ENCODE peak calls at places on chromosome 5, in four cellular contexts. One of them, this sample, is unnamed.
A peak's percentile ranks its signal among the peaks of the same experiment; 100 is the strongest.

GRCh38 chr5:54324651-54325271 is 14.4 kb upstream of the ARL15 start:
- DNase-seq in spleen: no peak
- DNase-seq in HCT116: no peak
- DNase-seq in prostate gland: no peak
- DNase-seq in this sample: no peak

GRCh38 chr5:68290260-68290674 is 74.7 kb downstream of the PIK3R1 start:
- DNase-seq in HCT116: no peak
- DNase-seq in prostate gland: peak; percentile 62
- DNase-seq in spleen: no peak
- DNase-seq in this sample: no peak

GRCh38 chr5:99814311-99815063 is 720.7 kb upstream of the FAM174A start:
- DNase-seq in prostate gland: no peak
- DNase-seq in HCT116: no peak
- DNase-seq in spleen: no peak
- DNase-seq in this sample: no peak

GRCh38 chr5:153974131-153974812 is 64.4 kb downstream of the FAM114A2 start:
- DNase-seq in HCT116: peak; percentile 18
- DNase-seq in spleen: no peak
- DNase-seq in prostate gland: no peak
- DNase-seq in this sample: no peak

GRCh38 chr5:42467572-42467971 is 44.3 kb downstream of the GHR start:
- DNase-seq in spleen: no peak
- DNase-seq in HCT116: no peak
- DNase-seq in prostate gland: no peak
- DNase-seq in this sample: no peak

GRCh38 chr5:167945542-167946384 is 345.7 kb upstream of the WWC1 start:
- DNase-seq in spleen: no peak
- DNase-seq in prostate gland: no peak
- DNase-seq in HCT116: no peak
- DNase-seq in this sample: peak; percentile 43

GRCh38 chr5:134275822-134276221 is 49.9 kb upstream of the PPP2CA start:
- DNase-seq in spleen: no peak
- DNase-seq in HCT116: no peak
- DNase-seq in prostate gland: no peak
- DNase-seq in this sample: no peak

GRCh38 chr5:34474573-34475021 is 181.5 kb upstream of the RAI14 start:
- DNase-seq in spleen: no peak
- DNase-seq in prostate gland: no peak
- DNase-seq in HCT116: peak; percentile 38
- DNase-seq in this sample: no peak

GRCh38 chr5:174720066-174720611 is 4.2 kb upstream of the MSX2 start:
- DNase-seq in HCT116: no peak
- DNase-seq in prostate gland: no peak
- DNase-seq in spleen: no peak
- DNase-seq in this sample: no peak

GRCh38 chr5:167816354-167816753 is 475.1 kb upstream of the WWC1 start:
- DNase-seq in spleen: no peak
- DNase-seq in HCT116: no peak
- DNase-seq in prostate gland: no peak
- DNase-seq in this sample: no peak

GRCh38 chr5:63878788-63879187 is 83.5 kb downstream of the HTR1A start:
- DNase-seq in HCT116: no peak
- DNase-seq in spleen: no peak
- DNase-seq in prostate gland: no peak
- DNase-seq in this sample: no peak

GRCh38 chr5:121982500-121983261 is 20.9 kb downstream of the SRFBP1 start:
- DNase-seq in spleen: no peak
- DNase-seq in prostate gland: no peak
- DNase-seq in HCT116: no peak
- DNase-seq in this sample: no peak

GRCh38 chr5:68378204-68378830 is 162.8 kb downstream of the PIK3R1 start:
- DNase-seq in HCT116: no peak
- DNase-seq in spleen: no peak
- DNase-seq in prostate gland: no peak
- DNase-seq in this sample: no peak

GRCh38 chr5:123154857-123155467 is 65.9 kb downstream of the PRDM6 start:
- DNase-seq in spleen: no peak
- DNase-seq in prostate gland: peak; percentile 13
- DNase-seq in HCT116: no peak
- DNase-seq in this sample: no peak

GRCh38 chr5:154829589-154830218 is 20.7 kb downstream of the FAXDC2 start:
- DNase-seq in prostate gland: peak; percentile 70
- DNase-seq in spleen: no peak
- DNase-seq in HCT116: peak; percentile 85
- DNase-seq in this sample: peak; percentile 61

GRCh38 chr5:175517824-175518450 is 39.6 kb downstream of the SFXN1 start:
- DNase-seq in spleen: no peak
- DNase-seq in HCT116: peak; percentile 8
- DNase-seq in prostate gland: no peak
- DNase-seq in this sample: no peak

GRCh38 chr5:10726913-10727517 is 34.0 kb downstream of the DAP start:
- DNase-seq in HCT116: no peak
- DNase-seq in spleen: no peak
- DNase-seq in prostate gland: no peak
- DNase-seq in this sample: peak; percentile 26

GRCh38 chr5:173333900-173334685 is 5.9 kb upstream of the STC2 start:
- DNase-seq in spleen: no peak
- DNase-seq in HCT116: no peak
- DNase-seq in prostate gland: no peak
- DNase-seq in this sample: no peak

GRCh38 chr5:105836263-105836662 is 1834.5 kb downstream of the EFNA5 start:
- DNase-seq in spleen: no peak
- DNase-seq in prostate gland: no peak
- DNase-seq in HCT116: no peak
- DNase-seq in this sample: no peak

GRCh38 chr5:33850100-33850594 is 41.6 kb downstream of the ADAMTS12 start:
- DNase-seq in spleen: no peak
- DNase-seq in HCT116: no peak
- DNase-seq in prostate gland: no peak
- DNase-seq in this sample: no peak

GRCh38 chr5:113142186-113142585 is 165.6 kb downstream of the DCP2 start:
- DNase-seq in prostate gland: no peak
- DNase-seq in spleen: no peak
- DNase-seq in HCT116: no peak
- DNase-seq in this sample: no peak

GRCh38 chr5:146883496-146883895 is 4.9 kb upstream of the PPP2R2B start:
- DNase-seq in prostate gland: no peak
- DNase-seq in HCT116: no peak
- DNase-seq in spleen: no peak
- DNase-seq in this sample: no peak

GRCh38 chr5:39775058-39775457 is 350.3 kb upstream of the DAB2 start:
- DNase-seq in HCT116: no peak
- DNase-seq in spleen: no peak
- DNase-seq in prostate gland: no peak
- DNase-seq in this sample: no peak

GRCh38 chr5:146680846-146681585 is 165.0 kb upstream of the GPR151 start:
- DNase-seq in prostate gland: no peak
- DNase-seq in HCT116: no peak
- DNase-seq in spleen: no peak
- DNase-seq in this sample: no peak

GRCh38 chr5:179212870-179213269 is 132.4 kb downstream of the ADAMTS2 start:
- DNase-seq in spleen: no peak
- DNase-seq in prostate gland: no peak
- DNase-seq in HCT116: no peak
- DNase-seq in this sample: no peak

GRCh38 chr5:10145922-10146321 is 103.8 kb downstream of the ATPSCKMT start:
- DNase-seq in prostate gland: no peak
- DNase-seq in HCT116: peak; percentile 1
- DNase-seq in spleen: no peak
- DNase-seq in this sample: no peak

GRCh38 chr5:125499969-125500368 is 753.5 kb upstream of the ZNF608 start:
- DNase-seq in prostate gland: no peak
- DNase-seq in HCT116: no peak
- DNase-seq in spleen: no peak
- DNase-seq in this sample: no peak

GRCh38 chr5:67693956-67694564 is 497.5 kb upstream of the CD180 start:
- DNase-seq in spleen: no peak
- DNase-seq in prostate gland: peak; percentile 78
- DNase-seq in HCT116: no peak
- DNase-seq in this sample: peak; percentile 92

GRCh38 chr5:151896041-151896691 is 28.5 kb downstream of the GLRA1 start:
- DNase-seq in HCT116: no peak
- DNase-seq in spleen: no peak
- DNase-seq in prostate gland: no peak
- DNase-seq in this sample: no peak

GRCh38 chr5:58265531-58265930 is 194.4 kb downstream of the PLK2 start:
- DNase-seq in HCT116: no peak
- DNase-seq in spleen: no peak
- DNase-seq in prostate gland: no peak
- DNase-seq in this sample: no peak

GRCh38 chr5:54234304-54234938 is 76.0 kb downstream of the ARL15 start:
- DNase-seq in prostate gland: no peak
- DNase-seq in HCT116: no peak
- DNase-seq in spleen: no peak
- DNase-seq in this sample: no peak

GRCh38 chr5:149489605-149490037 is 61.6 kb downstream of the CSNK1A1 start:
- DNase-seq in prostate gland: peak; percentile 66
- DNase-seq in spleen: no peak
- DNase-seq in HCT116: no peak
- DNase-seq in this sample: peak; percentile 77

DNA sequence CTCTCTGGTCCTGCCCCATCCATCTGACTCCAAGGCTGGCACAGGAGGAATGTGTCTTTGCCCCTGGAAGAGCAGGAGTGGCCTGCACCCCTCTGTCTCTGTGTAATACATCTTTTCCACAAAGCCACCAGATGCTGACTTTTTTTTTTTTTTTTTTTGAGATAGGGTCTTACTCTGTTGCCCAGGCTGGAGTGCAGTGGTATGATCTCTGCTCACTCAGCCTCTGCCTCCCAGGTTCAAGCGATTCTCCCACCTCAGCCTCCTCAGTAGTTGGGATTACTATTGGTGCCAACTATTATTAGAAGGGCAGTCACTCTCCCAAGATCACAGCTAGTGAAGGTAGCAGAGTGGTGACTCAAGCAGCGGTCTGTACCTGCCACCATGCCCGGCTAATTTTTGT is 19.6 kb downstream of the SPRY4 start:
- DNase-seq in spleen: no peak
- DNase-seq in prostate gland: no peak
- DNase-seq in HCT116: no peak
- DNase-seq in this sample: no peak
- TF ChIP-seq POLR2AphosphoS5 in spleen: no peak
- TF ChIP-seq POLR2AphosphoS5 in prostate gland: no peak
- TF ChIP-seq POLR2AphosphoS5 in HCT116: no peak
- TF ChIP-seq POLR2AphosphoS5 in this sample: no peak

DNA sequence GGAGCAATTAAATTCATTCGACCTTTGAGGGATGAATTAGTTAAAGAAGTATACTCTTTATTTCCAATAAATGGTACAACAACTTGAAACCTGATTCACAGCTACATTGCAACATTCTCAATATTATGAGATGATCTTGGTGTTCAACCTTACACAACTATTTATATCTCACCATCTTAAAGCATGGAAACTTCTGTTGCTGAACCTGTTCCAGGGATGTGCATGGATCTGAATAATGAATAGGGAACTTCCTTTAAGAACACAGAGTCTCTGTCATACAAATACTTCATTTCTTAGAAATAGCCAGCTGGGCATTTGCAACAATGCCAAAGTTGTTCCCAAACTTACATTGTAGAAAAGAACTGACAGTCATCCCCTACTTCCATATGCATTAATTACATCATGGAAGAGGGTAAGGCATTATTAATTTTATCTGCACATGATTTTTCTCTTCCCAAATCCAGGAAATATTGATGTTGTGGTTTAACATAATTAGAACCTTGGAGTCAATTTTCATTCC is 39.8 kb upstream of the CCDC112 start:
- DNase-seq in spleen: no peak
- DNase-seq in HCT116: no peak
- DNase-seq in prostate gland: no peak
- DNase-seq in this sample: no peak
- H3K4me1 ChIP-seq in spleen: no peaks in the 10 kb centered on the region
- H3K4me1 ChIP-seq in HCT116: no peaks in the 10 kb centered on the region
- H3K4me1 ChIP-seq in prostate gland: no peaks in the 10 kb centered on the region
- H3K4me1 ChIP-seq in this sample: no peaks in the 10 kb centered on the region

GRCh38 chr5:111551120-111551519 is 38.8 kb upstream of the STARD4 start:
- DNase-seq in prostate gland: no peak
- DNase-seq in HCT116: no peak
- DNase-seq in spleen: no peak
- DNase-seq in this sample: no peak

GRCh38 chr5:111548992-111549649 is 36.8 kb upstream of the STARD4 start:
- DNase-seq in spleen: no peak
- DNase-seq in HCT116: no peak
- DNase-seq in prostate gland: no peak
- DNase-seq in this sample: no peak

GRCh38 chr5:111553889-111554288 is 41.6 kb upstream of the STARD4 start:
- DNase-seq in HCT116: no peak
- DNase-seq in spleen: no peak
- DNase-seq in prostate gland: no peak
- DNase-seq in this sample: no peak

GRCh38 chr5:111550282-111551020 is 38.1 kb upstream of the STARD4 start:
- DNase-seq in HCT116: peak; percentile 71
- DNase-seq in prostate gland: peak; percentile 84
- DNase-seq in spleen: no peak
- DNase-seq in this sample: peak; percentile 88

GRCh38 chr5:111551569-111552275 is 39.4 kb upstream of the STARD4 start:
- DNase-seq in HCT116: no peak
- DNase-seq in spleen: no peak
- DNase-seq in prostate gland: no peak
- DNase-seq in this sample: no peak
- TF ChIP-seq POLR2AphosphoS5 in HCT116: no peak
- TF ChIP-seq POLR2AphosphoS5 in spleen: no peak
- TF ChIP-seq POLR2AphosphoS5 in prostate gland: no peak
- TF ChIP-seq POLR2AphosphoS5 in this sample: no peak

GRCh38 chr5:194102-194501 is 2.8 kb downstream of the LRRC14B start:
- DNase-seq in prostate gland: no peak
- DNase-seq in spleen: peak; percentile 72
- DNase-seq in HCT116: no peak
- DNase-seq in this sample: no peak
- H3K4me1 ChIP-seq in prostate gland: peaks cover 5% of the 10 kb centered on the region
- H3K4me1 ChIP-seq in spleen: peaks cover 14% of the 10 kb centered on the region
- H3K4me1 ChIP-seq in HCT116: no peaks in the 10 kb centered on the region
- H3K4me1 ChIP-seq in this sample: no peaks in the 10 kb centered on the region

DNA sequence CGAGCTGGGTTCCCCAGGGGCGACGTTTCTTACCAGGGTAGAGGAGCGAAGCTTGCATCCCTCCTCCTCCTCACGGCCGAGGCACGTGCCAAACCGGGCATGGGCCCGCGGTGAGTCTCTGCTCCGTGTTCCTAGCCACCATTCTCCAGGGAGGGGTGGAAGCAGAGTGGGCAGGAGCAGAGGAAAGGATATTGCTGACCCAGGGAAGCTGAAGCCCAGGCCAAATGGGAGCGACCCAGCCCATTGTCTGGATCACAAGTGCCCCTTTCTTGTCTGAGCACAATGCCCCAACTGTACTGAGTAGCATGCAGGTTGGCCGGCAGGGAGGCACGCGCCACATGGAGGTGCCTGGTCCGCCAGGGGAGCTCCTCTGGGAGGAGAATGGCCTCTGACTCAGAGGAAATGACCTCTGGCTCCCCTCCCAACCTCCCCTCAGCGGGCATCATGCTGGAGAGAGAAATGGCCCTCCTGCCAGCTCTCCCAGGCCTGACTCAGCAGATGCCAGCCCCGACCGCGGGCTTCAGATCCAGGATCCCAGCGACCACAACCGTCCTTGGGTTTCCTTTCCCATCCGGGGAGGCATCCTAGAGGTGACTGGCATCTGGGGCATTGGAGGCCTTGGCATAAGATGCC is 1.1 kb downstream of the PRR7 start:
- DNase-seq in spleen: peak; percentile 87
- DNase-seq in HCT116: peak; percentile 73
- DNase-seq in prostate gland: no peak
- DNase-seq in this sample: peak; percentile 80
- TF ChIP-seq POLR2AphosphoS5 in spleen: peak; percentile 82
- TF ChIP-seq POLR2AphosphoS5 in HCT116: peak; percentile 71
- TF ChIP-seq POLR2AphosphoS5 in prostate gland: no peak
- TF ChIP-seq POLR2AphosphoS5 in this sample: no peak